ENCODE peak calls at places on chromosomes 12 and 14, in eight cellular contexts. A is mucosa of descending colon, H is upper lobe of left lung, V is Peyer's patch, C is NB4, M is colonic mucosa, G is fibroblast of lung, I is Panc1. F is an unnamed sample.
A peak's percentile ranks its signal among the peaks of the same experiment; 100 is the strongest.

GRCh38 chr14:22556021-22556989 is 32.7 kb downstream of the DAD1 start:
- DNase-seq in A (peak; percentile 93), H (peak; percentile 88), V (peak; percentile 99), C (peak; percentile 99), M (peak; percentile 73), G (peak; percentile 65), I (no peak), F (no peak)

GRCh38 chr12:83573676-83574075 is 887.0 kb downstream of the TMTC2 start:
- DNase-seq in A (no peak), H (no peak), V (no peak), C (peak; percentile 62), M (no peak), G (peak; percentile 92), I (no peak), F (no peak)

GRCh38 chr14:23137221-23138172 is 18.4 kb upstream of the CEBPE start:
- DNase-seq in A (no peak), H (peak; percentile 48), V (no peak), C (no peak), M (no peak), G (no peak), I (no peak), F (no peak)

GRCh38 chr14:85336817-85337216 is 193.1 kb upstream of the FLRT2 start:
- DNase-seq in A (no peak), H (no peak), V (no peak), C (no peak), M (no peak), G (no peak), I (no peak), F (no peak)

GRCh38 chr14:101480747-101481530 is 80.4 kb upstream of the DIO3 start:
- DNase-seq in A (peak; percentile 37), H (no peak), V (no peak), C (no peak), M (peak; percentile 20), G (peak; percentile 83), I (peak; percentile 89), F (no peak)

GRCh38 chr14:89425931-89426330 is 8.9 kb upstream of the FOXN3 start:
- DNase-seq in A (no peak), H (no peak), V (peak; percentile 43), C (peak; percentile 49), M (no peak), G (peak; percentile 98), I (no peak), F (no peak)

GRCh38 chr12:115468087-115468510 is 784.1 kb upstream of the TBX3 start:
- DNase-seq in A (peak; percentile 57), H (no peak), V (no peak), C (no peak), M (peak; percentile 66), G (peak; percentile 12), I (no peak), F (no peak)

GRCh38 chr12:15227004-15227679 is 5.9 kb upstream of the RERG start:
- DNase-seq in A (no peak), H (no peak), V (no peak), C (peak; percentile 28), M (peak; percentile 45), G (peak; percentile 89), I (no peak), F (no peak)

GRCh38 chr12:4584896-4585295 is 22.9 kb downstream of the DYRK4 start:
- DNase-seq in A (no peak), H (no peak), V (no peak), C (no peak), M (no peak), G (no peak), I (no peak), F (peak; percentile 66)

GRCh38 chr12:108914031-108914630 is 34.2 kb downstream of the DAO start:
- DNase-seq in A (no peak), H (no peak), V (no peak), C (peak; percentile 27), M (no peak), G (peak; percentile 22), I (no peak), F (no peak)

GRCh38 chr14:74400328-74400727 is 25.7 kb downstream of the SYNDIG1L start:
- DNase-seq in A (no peak), H (no peak), V (no peak), C (peak; percentile 17), M (no peak), G (peak; percentile 4), I (no peak), F (no peak)

GRCh38 chr12:101859664-101860607 is 17.4 kb upstream of the DRAM1 start:
- DNase-seq in A (no peak), H (no peak), V (no peak), C (no peak), M (no peak), G (no peak), I (no peak), F (no peak)

GRCh38 chr12:50065726-50066310 is 8.4 kb downstream of the ASIC1 start:
- DNase-seq in A (peak; percentile 12), H (no peak), V (no peak), C (no peak), M (no peak), G (no peak), I (no peak), F (no peak)

GRCh38 chr14:93688239-93688666 is 100.0 kb downstream of the PRIMA1 start:
- DNase-seq in A (no peak), H (no peak), V (no peak), C (no peak), M (no peak), G (no peak), I (no peak), F (no peak)

GRCh38 chr12:56645201-56645716 is 525 bp downstream of the ATP5F1B start:
- DNase-seq in A (peak; percentile 57), H (peak; percentile 82), V (no peak), C (peak; percentile 50), M (no peak), G (peak; percentile 26), I (no peak), F (no peak)

GRCh38 chr14:38987781-38988180 is 115.3 kb downstream of the SEC23A start:
- DNase-seq in A (no peak), H (no peak), V (no peak), C (no peak), M (no peak), G (no peak), I (no peak), F (no peak)

GRCh38 chr14:49972840-49973239 is 80.0 kb downstream of the ARF6 start:
- DNase-seq in A (peak; percentile 62), H (no peak), V (no peak), C (no peak), M (peak; percentile 86), G (peak; percentile 89), I (peak; percentile 87), F (no peak)

GRCh38 chr14:106459971-106460730 is 933.8 kb downstream of the TMEM121 start:
- DNase-seq in A (no peak), H (peak; percentile 67), V (peak; percentile 28), C (peak; percentile 21), M (no peak), G (no peak), I (no peak), F (no peak)

GRCh38 chr14:74618078-74618952 is 6.3 kb upstream of the LTBP2 start:
- DNase-seq in A (no peak), H (no peak), V (peak; percentile 72), C (peak; percentile 80), M (peak; percentile 61), G (peak; percentile 70), I (no peak), F (no peak)

GRCh38 chr14:69084023-69084422 is 68.9 kb downstream of the DCAF5 start:
- DNase-seq in A (no peak), H (no peak), V (no peak), C (no peak), M (no peak), G (no peak), I (no peak), F (no peak)

GRCh38 chr12:10400829-10401228 is 8.7 kb downstream of the KLRC4 start:
- DNase-seq in A (no peak), H (no peak), V (no peak), C (no peak), M (no peak), G (no peak), I (no peak), F (no peak)
- H3K4me3 ChIP-seq in A (no peak overlapping the region), H (no peak overlapping the region), V (no peak overlapping the region), C (no peak overlapping the region), M (no peak overlapping the region), G (no peak overlapping the region), I (no peak overlapping the region), F (no peak overlapping the region)

GRCh38 chr12:117857632-117858274 is 111.0 kb downstream of the KSR2 start:
- DNase-seq in A (no peak), H (no peak), V (peak; percentile 22), C (peak; percentile 64), M (peak; percentile 58), G (peak; percentile 28), I (no peak), F (no peak)
- H3K4me3 ChIP-seq in A (no peak overlapping the region), H (no peak overlapping the region), V (no peak overlapping the region), C (no peak overlapping the region), M (no peak overlapping the region), G (no peak overlapping the region), I (no peak overlapping the region), F (no peak overlapping the region)

GRCh38 chr14:65332141-65332871 is 80.2 kb upstream of the FUT8 start:
- DNase-seq in A (no peak), H (no peak), V (no peak), C (peak; percentile 70), M (no peak), G (no peak), I (no peak), F (no peak)

GRCh38 chr14:65329911-65330310 is 82.6 kb upstream of the FUT8 start:
- DNase-seq in A (no peak), H (no peak), V (peak; percentile 57), C (no peak), M (no peak), G (no peak), I (no peak), F (no peak)

GRCh38 chr14:65330416-65330815 is 82.1 kb upstream of the FUT8 start:
- DNase-seq in A (no peak), H (no peak), V (no peak), C (no peak), M (no peak), G (no peak), I (no peak), F (no peak)

GRCh38 chr14:65331652-65332051 is 80.9 kb upstream of the FUT8 start:
- DNase-seq in A (no peak), H (no peak), V (no peak), C (no peak), M (no peak), G (no peak), I (no peak), F (no peak)

GRCh38 chr14:65329481-65329880 is 83.0 kb upstream of the FUT8 start:
- DNase-seq in A (no peak), H (no peak), V (no peak), C (no peak), M (no peak), G (no peak), I (no peak), F (no peak)
- H3K4me3 ChIP-seq in A (no peak overlapping the region), H (no peak overlapping the region), V (no peak overlapping the region), C (no peak overlapping the region), M (no peak overlapping the region), G (no peak overlapping the region), I (no peak overlapping the region), F (no peak overlapping the region)

DNA sequence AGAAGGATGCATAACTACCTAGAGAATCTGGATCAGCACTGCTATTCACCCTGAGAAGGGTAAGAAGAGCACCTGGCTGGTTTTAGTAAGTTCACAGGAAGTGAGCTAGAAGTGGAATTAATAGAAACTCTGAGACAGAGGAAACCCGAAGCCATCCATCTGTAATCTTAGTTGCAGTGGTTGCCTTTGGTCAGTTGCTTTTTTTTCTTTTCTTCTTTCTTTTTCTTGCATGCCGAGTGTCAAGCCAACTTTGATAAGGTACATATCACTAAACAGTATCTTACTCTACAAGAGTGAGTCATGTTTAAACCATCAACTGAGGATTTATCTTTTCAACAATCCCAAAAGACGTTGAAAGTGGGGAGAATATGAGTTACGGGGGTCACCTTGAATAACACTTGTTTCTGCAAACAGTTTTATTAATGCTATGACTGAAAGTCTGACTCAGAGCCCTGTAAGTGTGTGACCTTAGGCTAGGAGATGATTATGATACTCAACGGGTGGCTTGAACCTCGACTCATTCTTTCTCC is 26.7 kb downstream of the C12orf75 start:
- DNase-seq in A (no peak), H (no peak), V (no peak), C (no peak), M (no peak), G (no peak), I (no peak), F (no peak)
- H3K4me3 ChIP-seq in A (no peak overlapping the region), H (no peak overlapping the region), V (no peak overlapping the region), C (no peak overlapping the region), M (no peak overlapping the region), G (no peak overlapping the region), I (no peak overlapping the region), F (no peak overlapping the region)